ENCODE peak calls at places on chromosomes 12 and 14, in eight cellular contexts. V is K562, P is HCT116, A is Panc1, H is upper lobe of left lung, C is GM12878, N is HepG2, T is GM23338. S is an unnamed sample.

GRCh38 chr12:5083955-5084849 is 40.5 kb downstream of the KCNA5 start:
- ATAC-seq in C (peak), P (no peak), T (peak), N (peak), V (no peak), H (no peak), A (no peak), S (peak)

GRCh38 chr14:105192866-105193731 is 12.0 kb upstream of the NUDT14 start:
- ATAC-seq in H (no peak), N (no peak), A (no peak), C (peak), T (no peak), P (peak), V (no peak), S (peak)

GRCh38 chr12:10557766-10558165 is 52.1 kb downstream of the EIF2S3B start:
- ATAC-seq in C (peak), H (no peak), V (no peak), A (no peak), N (no peak), T (no peak), P (no peak), S (no peak)

GRCh38 chr12:39605996-39606395 is 13.6 kb downstream of the ABCD2 start:
- ATAC-seq in H (no peak), A (no peak), T (no peak), C (no peak), N (no peak), V (no peak), P (peak), S (no peak)

GRCh38 chr12:101799774-101800173 is 31.0 kb downstream of the GNPTAB start:
- ATAC-seq in C (peak), P (no peak), V (no peak), A (no peak), H (no peak), N (no peak), T (no peak), S (no peak)

GRCh38 chr14:78606111-78606510 is 435.9 kb downstream of the NRXN3 start:
- ATAC-seq in N (no peak), P (no peak), A (no peak), H (no peak), V (no peak), T (no peak), C (no peak), S (no peak)

GRCh38 chr14:81453166-81453766 is 53.1 kb upstream of the STON2 start:
- ATAC-seq in H (no peak), P (peak), C (peak), N (peak), T (peak), A (peak), V (peak), S (no peak)

GRCh38 chr12:100545092-100545491 is 28.4 kb upstream of the GAS2L3 start:
- ATAC-seq in V (no peak), H (no peak), T (no peak), C (no peak), N (peak), A (no peak), P (no peak), S (no peak)

GRCh38 chr12:32560520-32560919 is 118.6 kb upstream of the DNM1L start:
- ATAC-seq in A (no peak), H (no peak), V (no peak), C (no peak), N (no peak), P (no peak), T (peak), S (no peak)

GRCh38 chr12:124802361-124802760 is 61.3 kb downstream of the SCARB1 start:
- ATAC-seq in A (no peak), P (no peak), C (no peak), V (no peak), N (no peak), T (no peak), H (no peak), S (no peak)

GRCh38 chr12:57909056-57909455 is 32.3 kb upstream of the ATP23 start:
- ATAC-seq in T (no peak), A (no peak), H (no peak), P (no peak), C (no peak), N (no peak), V (no peak), S (no peak)

GRCh38 chr12:51036165-51036765 is 10.1 kb upstream of the SLC11A2 start:
- ATAC-seq in P (no peak), A (no peak), N (peak), H (no peak), V (no peak), C (no peak), T (no peak), S (no peak)

GRCh38 chr12:107374136-107374535 is 280.8 kb upstream of the CRY1 start:
- ATAC-seq in H (no peak), P (no peak), C (no peak), A (no peak), V (no peak), T (no peak), N (peak), S (no peak)

GRCh38 chr12:120791669-120792176 is 66.1 kb downstream of the ACADS start:
- ATAC-seq in T (no peak), V (no peak), N (no peak), C (no peak), P (no peak), A (no peak), H (no peak), S (no peak)

GRCh38 chr12:96236221-96236822 is 42.1 kb downstream of the ELK3 start:
- ATAC-seq in V (no peak), P (no peak), T (peak), C (no peak), H (peak), A (no peak), N (no peak), S (peak)

GRCh38 chr12:75389061-75389460 is 1.8 kb upstream of the GLIPR1L2 start:
- ATAC-seq in A (no peak), P (peak), H (no peak), C (no peak), T (no peak), V (no peak), N (no peak), S (no peak)

GRCh38 chr12:22256634-22257033 is 77.9 kb downstream of the ST8SIA1 start:
- ATAC-seq in C (no peak), A (no peak), H (no peak), N (no peak), V (no peak), T (no peak), P (no peak), S (no peak)

GRCh38 chr14:96359959-96360358 is 3.2 kb downstream of the ATG2B start:
- ATAC-seq in A (no peak), C (no peak), V (no peak), N (no peak), H (no peak), T (no peak), P (no peak), S (no peak)

GRCh38 chr14:58737511-58737910 is 99.7 kb downstream of the DACT1 start:
- ATAC-seq in N (no peak), T (no peak), P (no peak), V (no peak), C (no peak), H (no peak), A (no peak), S (no peak)

GRCh38 chr14:58733451-58734208 is 95.9 kb downstream of the DACT1 start:
- ATAC-seq in N (no peak), V (no peak), T (no peak), A (no peak), P (no peak), C (peak), H (no peak), S (no peak)

GRCh38 chr14:58738876-58739275 is 101.1 kb downstream of the DACT1 start:
- ATAC-seq in C (no peak), P (no peak), A (no peak), H (no peak), T (no peak), N (no peak), V (no peak), S (no peak)

GRCh38 chr14:58738189-58738836 is 100.6 kb downstream of the DACT1 start:
- ATAC-seq in T (no peak), V (no peak), P (peak), N (no peak), A (no peak), C (no peak), H (no peak), S (no peak)

DNA sequence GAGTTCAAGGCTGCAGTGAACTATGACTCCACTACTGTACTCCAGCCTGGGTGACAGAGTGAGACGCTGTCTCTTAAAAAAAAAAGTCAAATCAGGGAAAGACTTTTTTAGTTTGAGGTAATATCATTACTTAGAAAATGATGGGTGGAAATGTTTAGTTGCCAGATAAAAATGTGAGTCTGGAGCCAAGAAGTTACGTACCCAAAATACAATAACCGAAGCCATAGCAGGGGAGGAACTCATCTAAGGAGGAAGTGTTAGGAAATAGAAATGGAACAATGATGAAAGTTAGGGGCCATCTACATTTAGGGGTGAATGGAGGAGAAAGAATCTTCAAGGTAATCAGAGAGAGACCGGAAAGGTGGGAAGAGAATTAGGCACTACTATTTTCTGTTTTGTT is 98.8 kb downstream of the DACT1 start:
- ATAC-seq in P (no peak), A (no peak), C (no peak), V (no peak), N (no peak), H (no peak), T (no peak), S (no peak)
- TF ChIP-seq POLR2AphosphoS5 in P (no peak), A (no peak), C (no peak), V (no peak), N (no peak), H (no peak), T (no peak), S (no peak)

GRCh38 chr14:103317251-103317650 is 16.8 kb upstream of the EIF5 start:
- ATAC-seq in T (peak), C (no peak), N (no peak), P (no peak), V (no peak), H (no peak), A (no peak), S (no peak)
- TF ChIP-seq POLR2AphosphoS5 in T (no peak), C (no peak), N (no peak), P (no peak), V (no peak), H (no peak), A (no peak), S (no peak)

DNA sequence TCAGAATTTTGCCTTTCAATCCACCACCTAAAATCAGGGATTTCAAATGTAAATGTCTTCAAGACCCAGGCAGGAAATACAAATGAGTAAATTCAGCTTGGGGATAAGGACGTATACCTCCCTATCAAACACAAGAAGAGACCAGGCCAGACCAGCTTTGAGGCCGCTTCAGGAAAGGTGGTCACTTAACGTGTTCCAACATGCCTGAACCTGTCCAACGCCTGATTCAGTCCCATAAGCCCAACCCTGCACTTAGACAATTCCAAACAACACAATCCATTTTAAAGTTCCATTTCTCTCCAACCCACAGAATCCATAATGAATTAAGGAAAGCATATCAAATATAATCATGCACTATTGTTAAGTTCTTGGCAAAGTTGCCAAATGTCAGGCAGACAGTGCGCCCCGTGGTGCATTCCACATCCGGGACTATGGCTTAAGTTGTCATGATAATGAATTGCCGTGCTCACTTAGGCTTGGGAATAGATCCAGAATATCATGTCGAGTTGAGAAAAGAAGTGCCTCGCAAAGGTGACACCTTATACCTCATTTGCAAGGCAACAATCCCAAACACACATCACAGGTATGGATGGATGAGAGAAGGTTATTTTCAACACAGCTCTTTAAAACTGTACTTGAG is 35.5 kb downstream of the CCDC60 start:
- ATAC-seq in N (no peak), H (no peak), C (no peak), V (no peak), P (no peak), T (no peak), A (no peak), S (peak)
- TF ChIP-seq POLR2AphosphoS5 in N (no peak), H (no peak), C (no peak), V (no peak), P (no peak), T (no peak), A (no peak), S (peak)

GRCh38 chr12:202081-202731 is 11.8 kb downstream of the SLC6A12 start:
- ATAC-seq in P (peak), T (peak), H (peak), A (no peak), V (no peak), N (no peak), C (no peak), S (no peak)
- TF ChIP-seq POLR2AphosphoS5 in P (no peak), T (no peak), H (peak), A (no peak), V (no peak), N (no peak), C (no peak), S (no peak)

GRCh38 chr12:92362109-92362508 is 216.5 kb upstream of the BTG1 start:
- ATAC-seq in V (no peak), N (no peak), C (no peak), A (no peak), T (no peak), H (no peak), P (no peak), S (no peak)

GRCh38 chr12:92362785-92363184 is 217.1 kb upstream of the BTG1 start:
- ATAC-seq in N (no peak), P (no peak), C (peak), H (no peak), A (no peak), T (no peak), V (no peak), S (no peak)

GRCh38 chr12:92365333-92365732 is 219.7 kb upstream of the BTG1 start:
- ATAC-seq in V (no peak), C (no peak), N (no peak), A (no peak), T (no peak), H (no peak), P (no peak), S (no peak)

GRCh38 chr12:92365836-92366235 is 220.2 kb upstream of the BTG1 start:
- ATAC-seq in A (no peak), P (no peak), V (no peak), H (no peak), C (no peak), T (no peak), N (no peak), S (no peak)

DNA sequence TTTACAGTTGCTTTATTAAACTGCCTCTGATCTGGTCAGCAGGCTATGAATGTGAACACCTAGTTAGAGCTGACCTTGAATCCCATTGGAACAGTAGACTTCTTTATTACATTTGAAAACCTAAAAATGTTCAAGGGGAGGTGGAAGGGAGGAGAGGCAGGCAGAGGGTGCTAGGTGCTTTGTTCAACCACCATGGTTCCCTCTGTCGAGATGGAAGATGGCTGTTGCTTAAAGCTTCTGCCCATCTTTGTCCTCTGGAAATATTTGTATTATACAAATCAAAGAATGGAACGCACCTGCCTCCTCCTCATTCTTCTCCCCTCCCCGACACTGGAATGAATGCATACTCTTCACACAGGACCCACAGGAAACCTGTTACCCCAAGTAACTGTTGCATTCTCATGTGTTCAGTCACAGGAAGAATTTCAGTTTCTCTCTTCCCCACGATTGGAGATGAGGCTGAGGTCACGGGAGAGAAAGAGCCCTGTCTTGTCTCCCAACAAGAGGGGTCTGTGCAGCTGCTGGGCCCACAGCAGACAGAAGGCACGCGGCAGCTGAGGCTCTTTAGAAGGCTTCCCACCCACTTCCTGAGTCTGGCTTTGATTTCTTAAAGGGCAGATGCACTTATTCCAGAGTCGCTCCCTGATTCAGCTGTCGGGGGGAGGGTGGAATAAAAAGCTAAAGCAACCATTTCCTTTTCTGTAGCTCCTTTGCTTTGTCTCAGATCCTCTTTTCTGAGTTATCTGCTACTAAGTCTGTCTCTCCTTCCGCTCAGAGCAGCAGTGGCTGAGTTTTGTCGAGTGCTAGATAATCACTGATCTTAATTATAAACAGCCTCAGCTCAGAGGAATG is 217.9 kb upstream of the BTG1 start:
- ATAC-seq in A (no peak), C (peak), P (no peak), T (no peak), N (no peak), H (peak), V (peak), S (peak)
- TF ChIP-seq POLR2AphosphoS5 in A (no peak), C (peak), P (no peak), T (no peak), N (no peak), H (no peak), V (no peak), S (no peak)

GRCh38 chr12:132545955-132546354 is 56.0 kb downstream of the FBRSL1 start:
- ATAC-seq in N (no peak), C (no peak), V (no peak), H (no peak), P (no peak), A (no peak), T (no peak), S (no peak)

GRCh38 chr12:132544498-132544897 is 54.5 kb downstream of the FBRSL1 start:
- ATAC-seq in P (no peak), A (no peak), C (no peak), H (no peak), N (no peak), T (no peak), V (no peak), S (no peak)

GRCh38 chr12:132545183-132545953 is 55.4 kb downstream of the FBRSL1 start:
- ATAC-seq in N (no peak), V (no peak), C (no peak), A (no peak), T (no peak), P (no peak), H (no peak), S (no peak)

GRCh38 chr12:132543298-132544172 is 53.6 kb downstream of the FBRSL1 start:
- ATAC-seq in C (no peak), H (peak), N (no peak), V (peak), A (no peak), P (no peak), T (no peak), S (no peak)

GRCh38 chr12:132544173-132544468 is 54.2 kb downstream of the FBRSL1 start:
- ATAC-seq in N (no peak), P (no peak), V (peak), H (peak), C (no peak), T (peak), A (no peak), S (no peak)
- TF ChIP-seq POLR2AphosphoS5 in N (no peak), P (no peak), V (no peak), H (no peak), C (no peak), T (no peak), A (no peak), S (no peak)

GRCh38 chr12:15206338-15206737 is 14.9 kb downstream of the RERG start:
- ATAC-seq in P (no peak), C (no peak), T (peak), N (no peak), H (no peak), V (no peak), A (no peak), S (no peak)

GRCh38 chr12:15206831-15207394 is 14.3 kb downstream of the RERG start:
- ATAC-seq in P (no peak), V (no peak), H (no peak), N (no peak), A (no peak), T (peak), C (no peak), S (no peak)

GRCh38 chr12:15208140-15208539 is 13.1 kb downstream of the RERG start:
- ATAC-seq in T (no peak), A (no peak), P (peak), C (no peak), V (no peak), H (no peak), N (no peak), S (peak)

GRCh38 chr12:15208871-15209656 is 12.2 kb downstream of the RERG start:
- ATAC-seq in H (no peak), P (no peak), A (no peak), V (no peak), C (no peak), N (no peak), T (no peak), S (no peak)

DNA sequence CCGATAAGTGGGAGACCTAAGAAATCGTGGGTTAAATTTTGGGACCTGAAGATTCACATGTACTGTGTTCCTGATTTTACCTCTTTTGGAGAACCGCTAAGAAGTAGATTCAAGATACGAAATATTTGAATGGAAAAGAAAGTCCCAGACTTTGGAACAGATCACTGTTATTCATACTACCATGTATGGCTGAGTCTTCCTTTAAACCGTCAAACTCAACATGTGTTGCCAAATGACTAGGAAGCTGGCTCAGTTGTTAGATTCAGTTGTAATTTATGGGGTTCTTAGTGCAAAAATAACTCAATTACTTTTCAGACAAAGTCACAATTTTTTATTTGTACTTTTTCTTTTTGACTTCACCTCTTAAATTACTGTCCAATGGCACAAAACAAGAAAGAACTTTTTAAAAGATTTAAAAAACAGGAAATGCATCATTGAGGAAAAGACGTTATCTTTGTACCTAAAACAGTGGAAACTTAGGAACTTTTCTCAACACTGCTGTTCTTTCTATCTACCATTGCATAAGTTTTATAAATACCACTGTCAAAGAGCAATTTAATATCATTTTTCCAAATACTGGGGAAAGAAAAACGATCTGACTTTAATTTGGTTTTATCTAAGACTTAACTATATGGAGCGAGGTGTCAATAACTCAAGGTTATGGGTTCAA is 15.7 kb downstream of the RERG start:
- ATAC-seq in V (no peak), C (no peak), T (no peak), P (no peak), N (no peak), H (no peak), A (no peak), S (peak)
- TF ChIP-seq POLR2AphosphoS5 in V (no peak), C (no peak), T (no peak), P (no peak), N (no peak), H (no peak), A (no peak), S (peak)

GRCh38 chr12:49201595-49202295 is 12.9 kb upstream of the TUBA1A start:
- ATAC-seq in A (peak), T (peak), C (peak), P (peak), H (peak), N (no peak), V (peak), S (peak)
- TF ChIP-seq POLR2AphosphoS5 in A (no peak), T (no peak), C (no peak), P (no peak), H (no peak), N (no peak), V (no peak), S (no peak)